ENCODE peak calls at places on chromosomes 1 and 21, in four cellular contexts. A is ovary, T is adrenal gland, X is transverse colon. I is an unnamed sample. For H3K27me3, the result is how much of the 10 kb centered on the place peaks cover.

GRCh38 chr1:215637041-215637573 is 70.0 kb downstream of the KCTD3 start:
- DNase-seq in A (peak), T (peak), X (peak), I (no peak)

GRCh38 chr1:158146165-158146564 is 34.5 kb upstream of the CD1D start:
- DNase-seq in A (no peak), T (peak), X (no peak), I (no peak)

GRCh38 chr1:21779613-21780521 is 3.1 kb downstream of the USP48 start:
- DNase-seq in A (no peak), T (peak), X (no peak), I (no peak)

GRCh38 chr1:6083801-6084467 is 38.2 kb downstream of the KCNAB2 start:
- DNase-seq in A (no peak), T (no peak), X (no peak), I (no peak)

GRCh38 chr1:232322162-232322734 is 307.7 kb downstream of the SIPA1L2 start:
- DNase-seq in A (no peak), T (no peak), X (peak), I (peak)

GRCh38 chr1:185292237-185292636 is 24.8 kb downstream of the IVNS1ABP start:
- DNase-seq in A (no peak), T (no peak), X (no peak), I (no peak)

GRCh38 chr1:36222481-36223372 is 1.5 kb upstream of the THRAP3 start:
- DNase-seq in A (peak), T (no peak), X (peak), I (no peak)

GRCh38 chr1:19768321-19769210 is 31.1 kb downstream of the TMCO4 start:
- DNase-seq in A (no peak), T (no peak), X (no peak), I (no peak)

GRCh38 chr1:62333431-62333830 is 14.2 kb upstream of the KANK4 start:
- DNase-seq in A (no peak), T (no peak), X (no peak), I (no peak)

GRCh38 chr1:245079021-245079609 is 75.7 kb upstream of the KIF26B start:
- DNase-seq in A (no peak), T (no peak), X (no peak), I (no peak)

GRCh38 chr1:225816643-225817538 is 7.0 kb downstream of the EPHX1 start:
- DNase-seq in A (peak), T (peak), X (peak), I (no peak)

GRCh38 chr1:145871994-145872411 is 13.1 kb upstream of the PIAS3 start:
- DNase-seq in A (no peak), T (no peak), X (peak), I (peak)

GRCh38 chr1:4585216-4585615 is 69.2 kb upstream of the AJAP1 start:
- DNase-seq in A (no peak), T (no peak), X (no peak), I (no peak)

GRCh38 chr1:210568631-210569030 is 239.9 kb downstream of the HHAT start:
- DNase-seq in A (no peak), T (no peak), X (no peak), I (no peak)

GRCh38 chr1:30038134-30039025 is 685.0 kb downstream of the MATN1 start:
- DNase-seq in A (no peak), T (no peak), X (no peak), I (no peak)

GRCh38 chr1:8373547-8374270 is 55.8 kb downstream of the SLC45A1 start:
- DNase-seq in A (no peak), T (peak), X (peak), I (no peak)

GRCh38 chr1:239197871-239198270 is 188.5 kb upstream of the CHRM3 start:
- DNase-seq in A (no peak), T (no peak), X (no peak), I (no peak)

GRCh38 chr1:30743584-30744059 is 14.0 kb downstream of the LAPTM5 start:
- DNase-seq in A (no peak), T (no peak), X (no peak), I (no peak)

GRCh38 chr1:192506741-192507155 is 68.8 kb upstream of the RGS1 start:
- DNase-seq in A (no peak), T (no peak), X (no peak), I (no peak)

GRCh38 chr1:21468597-21468996 is 28.7 kb downstream of the NBPF3 start:
- DNase-seq in A (no peak), T (no peak), X (no peak), I (peak)

GRCh38 chr1:52552236-52552504 is 722 bp downstream of the TUT4 start:
- DNase-seq in A (peak), T (peak), X (peak), I (peak)

GRCh38 chr1:1306070-1306660 is 1.6 kb downstream of the ACAP3 start:
- DNase-seq in A (no peak), T (no peak), X (no peak), I (no peak)

GRCh38 chr1:22709891-22710687 is 550 bp upstream of the EPHB2 start:
- DNase-seq in A (peak), T (peak), X (peak), I (peak)

GRCh38 chr1:84991097-84991890 is 5.6 kb downstream of the MCOLN2 start:
- DNase-seq in A (no peak), T (no peak), X (no peak), I (no peak)

GRCh38 chr21:35375115-35375514 is 326.0 kb upstream of the RUNX1 start:
- DNase-seq in A (no peak), T (no peak), X (no peak), I (no peak)

GRCh38 chr21:27058673-27059365 is 91.9 kb upstream of the ADAMTS5 start:
- DNase-seq in A (no peak), T (no peak), X (no peak), I (no peak)

DNA sequence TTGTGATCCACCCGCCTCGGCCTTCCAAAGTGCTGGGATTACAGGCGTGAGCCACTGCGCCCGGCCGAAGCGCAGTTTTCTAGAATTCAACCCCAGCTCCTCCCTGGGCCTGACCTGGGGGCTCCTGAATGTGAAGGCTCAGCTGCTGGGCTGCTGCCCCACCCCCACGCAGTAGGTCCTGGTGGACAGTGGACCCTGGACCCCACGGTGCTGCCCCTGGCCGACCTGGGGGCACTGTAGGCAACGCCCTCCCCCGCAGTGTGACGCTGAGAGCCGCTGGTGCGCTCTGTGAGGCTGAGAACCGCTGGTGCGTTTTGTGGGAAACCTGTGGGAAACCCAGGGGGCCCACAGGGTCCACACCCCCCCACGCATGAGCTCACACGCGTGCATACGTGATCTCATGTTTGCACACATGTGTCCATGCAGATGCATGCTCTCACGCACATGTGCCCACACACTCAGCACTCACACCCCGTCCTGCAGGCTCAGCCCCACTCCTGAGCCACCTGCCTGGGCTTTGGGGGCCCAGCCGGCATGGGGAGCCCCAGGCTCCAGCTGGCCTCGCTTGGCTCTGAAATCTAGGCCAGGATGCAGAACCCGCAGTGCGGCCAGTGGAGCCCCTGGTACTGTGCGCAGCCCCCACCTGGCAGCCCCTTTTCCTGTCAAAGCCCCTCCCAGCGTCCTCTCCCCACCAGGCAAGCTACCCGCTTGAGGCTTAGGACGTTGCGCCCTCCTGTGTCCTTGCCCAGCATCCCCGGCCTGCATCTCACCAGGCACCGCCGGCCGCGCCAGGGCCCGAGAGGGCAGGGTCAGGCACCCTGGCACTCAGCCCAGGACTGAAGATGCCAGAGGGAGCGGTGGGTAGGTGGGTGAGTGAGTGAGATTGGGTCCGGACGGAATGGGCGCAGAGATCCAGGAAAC is 67.7 kb downstream of the COL18A1 start:
- DNase-seq in A (no peak), T (no peak), X (no peak), I (no peak)
- H3K27ac ChIP-seq in A (peak), T (no peak), X (peak), I (no peak)

DNA sequence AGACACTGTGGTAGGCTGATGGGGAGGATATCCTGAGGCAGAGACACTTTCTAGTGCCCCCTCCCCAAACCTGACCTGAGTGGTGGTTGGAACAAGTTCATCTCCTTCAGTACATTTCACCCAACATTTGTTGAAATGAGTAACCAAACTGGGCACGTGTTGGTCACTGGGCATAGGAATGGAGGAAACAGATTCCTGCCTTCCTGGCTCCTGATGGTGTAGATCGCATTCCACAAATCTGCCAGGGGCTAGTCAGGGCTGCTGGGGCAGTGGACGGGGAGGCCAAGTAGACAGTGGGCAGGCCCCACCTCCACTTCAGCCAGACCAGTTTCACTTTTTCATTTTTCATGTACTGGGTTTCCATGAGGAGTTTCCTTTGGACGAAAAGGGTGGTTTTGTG is 16.5 kb upstream of the ALX3 start:
- DNase-seq in A (no peak), T (no peak), X (no peak), I (no peak)
- H3K27me3 ChIP-seq in A (under half), T (under half), X (half or more), I (under half)

DNA sequence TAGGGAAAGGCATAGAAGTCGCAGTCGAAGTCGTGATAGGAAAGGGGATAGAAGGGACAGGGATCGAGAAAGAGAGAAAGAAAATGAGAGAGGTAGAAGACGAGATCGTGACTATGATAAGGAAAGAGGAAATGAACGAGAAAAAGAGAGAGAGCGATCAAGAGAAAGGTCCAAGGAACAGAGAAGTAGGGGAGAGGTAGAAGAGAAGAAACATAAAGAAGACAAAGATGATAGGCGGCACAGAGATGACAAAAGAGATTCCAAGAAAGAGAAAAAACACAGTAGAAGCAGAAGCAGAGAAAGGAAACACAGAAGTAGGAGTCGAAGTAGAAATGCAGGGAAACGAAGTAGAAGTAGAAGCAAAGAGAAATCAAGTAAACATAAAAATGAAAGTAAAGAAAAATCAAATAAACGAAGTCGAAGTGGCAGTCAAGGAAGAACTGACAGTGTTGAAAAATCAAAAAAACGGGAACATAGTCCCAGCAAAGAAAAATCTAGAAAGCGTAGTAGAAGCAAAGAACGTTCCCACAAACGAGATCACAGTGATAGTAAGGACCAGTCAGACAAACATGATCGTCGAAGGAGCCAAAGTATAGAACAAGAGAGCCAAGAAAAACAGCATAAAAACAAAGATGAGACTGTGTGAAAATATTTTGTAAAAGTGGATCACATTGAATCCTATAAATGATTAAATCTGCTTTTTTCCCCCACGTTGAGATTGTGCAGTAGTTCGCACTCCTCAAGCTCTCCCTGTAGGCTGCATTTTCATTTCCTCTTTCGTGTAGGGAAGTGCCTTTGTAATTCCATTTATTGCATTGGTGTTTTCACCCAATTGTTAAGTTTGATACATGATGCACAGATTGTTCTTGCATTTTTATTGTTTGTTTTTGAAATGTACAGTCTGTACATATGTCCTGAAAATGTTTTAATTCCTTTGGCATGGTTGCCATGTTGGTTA is 7.5 kb downstream of the PRPF38B start:
- DNase-seq in A (no peak), T (no peak), X (no peak), I (no peak)
- TF ChIP-seq POLR2A in A (no peak), T (no peak), X (no peak), I (no peak)

GRCh38 chr1:76951185-76951584 is 83.9 kb downstream of the ST6GALNAC5 start:
- DNase-seq in A (no peak), T (no peak), X (no peak), I (no peak)

GRCh38 chr1:76958808-76959207 is 91.5 kb downstream of the ST6GALNAC5 start:
- DNase-seq in A (no peak), T (no peak), X (no peak), I (no peak)

GRCh38 chr1:76959581-76959980 is 92.3 kb downstream of the ST6GALNAC5 start:
- DNase-seq in A (no peak), T (no peak), X (no peak), I (no peak)

GRCh38 chr1:76957961-76958360 is 90.7 kb downstream of the ST6GALNAC5 start:
- DNase-seq in A (no peak), T (no peak), X (no peak), I (no peak)

GRCh38 chr1:76955652-76956051 is 88.4 kb downstream of the ST6GALNAC5 start:
- DNase-seq in A (no peak), T (no peak), X (no peak), I (no peak)
- H3K27ac ChIP-seq in A (peak), T (no peak), X (no peak), I (no peak)

DNA sequence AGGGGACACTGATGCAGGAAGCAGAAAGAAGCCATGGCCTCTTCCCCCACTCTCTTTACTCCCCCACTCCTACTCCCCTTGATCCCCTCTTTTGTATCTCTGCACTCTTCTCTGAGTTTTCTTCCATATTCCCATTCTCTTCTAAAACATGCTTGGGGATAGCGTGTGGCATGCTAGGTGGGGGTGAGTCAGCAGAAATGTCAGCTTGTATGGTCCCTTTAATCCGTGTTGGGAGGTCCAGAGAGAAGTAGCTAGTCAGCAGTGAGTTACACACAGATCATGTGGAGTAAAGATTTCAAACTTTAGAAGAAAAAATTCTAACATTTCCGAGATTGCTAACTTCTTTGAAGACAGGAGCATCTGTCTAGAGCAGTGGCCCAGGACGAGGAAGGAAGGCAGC is 4.0 kb upstream of the KCNK1 start:
- DNase-seq in A (no peak), T (no peak), X (no peak), I (no peak)
- H3K27me3 ChIP-seq in A (under half), T (under half), X (under half), I (under half)

GRCh38 chr1:32372149-32372756 is 9.9 kb downstream of the TSSK3 start:
- DNase-seq in A (no peak), T (no peak), X (no peak), I (no peak)
- TF ChIP-seq POLR2A in A (no peak), T (no peak), X (no peak), I (no peak)

GRCh38 chr1:115539736-115540135 is 102.0 kb upstream of the VANGL1 start:
- DNase-seq in A (no peak), T (no peak), X (no peak), I (no peak)
- H3K27ac ChIP-seq in A (no peak), T (no peak), X (no peak), I (no peak)

GRCh38 chr21:45555557-45556301 is 13.5 kb upstream of the SLC19A1 start:
- DNase-seq in A (peak), T (peak), X (peak), I (peak)

GRCh38 chr21:45552696-45553391 is 10.6 kb upstream of the SLC19A1 start:
- DNase-seq in A (peak), T (peak), X (no peak), I (peak)

GRCh38 chr21:45555251-45555556 is 13.0 kb upstream of the SLC19A1 start:
- DNase-seq in A (no peak), T (no peak), X (no peak), I (no peak)

GRCh38 chr21:45556302-45556644 is 14.0 kb upstream of the SLC19A1 start:
- DNase-seq in A (no peak), T (no peak), X (no peak), I (no peak)

DNA sequence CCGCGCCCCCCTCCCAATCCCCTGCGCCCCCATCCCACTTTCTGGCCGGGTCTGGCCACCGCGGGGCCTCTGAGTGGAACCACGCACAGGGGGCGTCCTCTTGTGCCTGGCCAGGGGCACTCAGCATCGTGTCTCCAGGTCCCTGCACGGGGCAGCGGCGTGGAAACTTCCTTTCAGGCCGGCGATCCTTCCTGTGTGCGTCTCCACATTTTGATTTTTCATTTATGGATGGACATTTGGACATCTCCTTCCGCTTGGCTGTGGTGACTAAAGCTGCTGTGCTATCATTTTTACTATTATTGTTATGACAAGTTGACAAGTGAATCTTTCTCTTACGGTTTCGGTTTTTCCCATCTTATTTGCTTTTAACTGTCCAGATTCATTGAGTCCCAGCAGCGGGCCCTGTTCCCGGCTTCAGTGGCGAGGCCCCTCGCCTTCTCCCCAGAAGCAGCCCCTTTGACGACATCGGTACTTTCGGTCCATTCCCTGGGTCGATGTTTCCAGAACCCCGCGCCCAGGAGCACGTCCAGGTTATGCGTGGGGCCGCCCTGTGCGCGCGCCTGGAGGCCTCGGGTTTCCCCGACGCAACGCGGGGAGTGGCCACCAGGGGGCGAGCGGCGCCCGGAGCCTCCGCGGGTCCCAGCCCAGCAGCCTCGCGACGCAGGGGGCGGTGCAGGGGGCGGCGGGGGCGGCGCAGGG is 12.4 kb upstream of the SLC19A1 start:
- DNase-seq in A (peak), T (peak), X (peak), I (peak)
- H3K27me3 ChIP-seq in A (under half), T (under half), X (under half), I (under half)

GRCh38 chr1:160097911-160098851 is at the start of gene IGSF8:
- DNase-seq in A (peak), T (peak), X (peak), I (peak)
- TF ChIP-seq POLR2A in A (peak), T (peak), X (peak), I (peak)